ENCODE peak calls at places on chromosomes 11 and 22, in eight cellular contexts. W is CD8-positive, alpha-beta T cell; K is thoracic aorta; T is Peyer's patch; S is tibial nerve; I is heart right ventricle; J is ovary; H is A673. X is an unnamed sample.

GRCh38 chr11:102620858-102621561 is 4.1 kb downstream of the MMP20 start:
- DNase-seq in T (no peak), K (no peak), W (no peak), H (no peak), S (no peak), J (no peak), I (no peak), X (no peak)

GRCh38 chr11:35290876-35291275 is 128.5 kb downstream of the SLC1A2 start:
- DNase-seq in K (no peak), J (no peak), S (no peak), H (no peak), W (no peak), I (no peak), T (no peak), X (no peak)

GRCh38 chr11:83092488-83093384 is 21.0 kb upstream of the RAB30 start:
- DNase-seq in S (no peak), W (no peak), T (no peak), J (no peak), I (no peak), H (no peak), K (no peak), X (no peak)

GRCh38 chr22:21013742-21014201 is 1.2 kb upstream of the P2RX6 start:
- DNase-seq in W (no peak), J (no peak), T (no peak), K (no peak), S (no peak), H (no peak), I (no peak), X (no peak)

GRCh38 chr11:122207921-122208764 is 92.1 kb upstream of the BLID start:
- DNase-seq in K (no peak), H (no peak), S (no peak), T (no peak), W (no peak), I (no peak), J (no peak), X (no peak)

GRCh38 chr11:65224939-65225283 is 36.9 kb upstream of the POLA2 start:
- DNase-seq in W (no peak), J (peak; percentile 57), I (no peak), H (peak; percentile 35), T (no peak), S (peak; percentile 32), K (no peak), X (no peak)

GRCh38 chr22:45468872-45469572 is 33.7 kb upstream of the FBLN1 start:
- DNase-seq in T (no peak), J (no peak), W (no peak), K (no peak), S (no peak), I (no peak), H (no peak), X (no peak)

GRCh38 chr11:1208361-1209261 is 14.3 kb upstream of the MUC5B start:
- DNase-seq in H (no peak), T (no peak), I (no peak), S (peak; percentile 6), K (no peak), J (no peak), W (no peak), X (no peak)

GRCh38 chr22:27144345-27144744 is 487.0 kb downstream of the MIAT start:
- DNase-seq in K (no peak), W (no peak), T (no peak), S (no peak), J (no peak), I (no peak), H (no peak), X (no peak)

GRCh38 chr11:35388054-35388453 is 31.3 kb downstream of the SLC1A2 start:
- DNase-seq in H (no peak), I (no peak), W (no peak), K (no peak), J (no peak), T (no peak), S (no peak), X (no peak)

GRCh38 chr11:86214710-86215109 is 29.8 kb upstream of the EED start:
- DNase-seq in K (no peak), T (no peak), S (no peak), I (no peak), H (no peak), W (no peak), J (no peak), X (no peak)
- TF ChIP-seq CTCF in K (no peak), T (no peak), S (no peak), I (no peak), H (no peak), W (no peak), J (no peak), X (no peak)

DNA sequence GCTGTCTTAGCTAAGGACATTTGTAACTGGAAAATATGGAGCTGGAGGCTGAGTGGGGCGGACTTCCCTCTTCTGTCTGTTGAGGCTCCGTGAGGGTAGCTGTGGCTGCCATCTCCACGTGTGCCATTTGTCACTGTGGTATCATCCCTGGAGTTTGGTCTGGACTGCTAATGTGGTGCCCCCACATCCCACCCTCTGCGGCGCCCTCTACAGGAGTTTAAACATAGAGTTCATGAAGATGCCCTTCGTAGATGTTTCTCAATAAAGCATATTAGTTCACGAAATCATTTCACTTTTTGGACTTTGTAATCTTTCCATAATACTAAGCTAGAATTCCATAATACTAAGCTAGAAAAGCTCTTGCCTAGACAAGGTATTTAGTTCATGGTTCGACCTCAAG is 52.4 kb downstream of the TECTA start:
- DNase-seq in W (no peak), K (no peak), T (no peak), S (no peak), H (no peak), J (no peak), I (no peak), X (no peak)
- H3K27me3 ChIP-seq in W (no peaks in the 10 kb centered on the region), K (no peaks in the 10 kb centered on the region), T (no peaks in the 10 kb centered on the region), S (no peaks in the 10 kb centered on the region), H (peaks cover 15% of the 10 kb centered on the region), J (no peaks in the 10 kb centered on the region), I (no peaks in the 10 kb centered on the region), X (no peaks in the 10 kb centered on the region)

DNA sequence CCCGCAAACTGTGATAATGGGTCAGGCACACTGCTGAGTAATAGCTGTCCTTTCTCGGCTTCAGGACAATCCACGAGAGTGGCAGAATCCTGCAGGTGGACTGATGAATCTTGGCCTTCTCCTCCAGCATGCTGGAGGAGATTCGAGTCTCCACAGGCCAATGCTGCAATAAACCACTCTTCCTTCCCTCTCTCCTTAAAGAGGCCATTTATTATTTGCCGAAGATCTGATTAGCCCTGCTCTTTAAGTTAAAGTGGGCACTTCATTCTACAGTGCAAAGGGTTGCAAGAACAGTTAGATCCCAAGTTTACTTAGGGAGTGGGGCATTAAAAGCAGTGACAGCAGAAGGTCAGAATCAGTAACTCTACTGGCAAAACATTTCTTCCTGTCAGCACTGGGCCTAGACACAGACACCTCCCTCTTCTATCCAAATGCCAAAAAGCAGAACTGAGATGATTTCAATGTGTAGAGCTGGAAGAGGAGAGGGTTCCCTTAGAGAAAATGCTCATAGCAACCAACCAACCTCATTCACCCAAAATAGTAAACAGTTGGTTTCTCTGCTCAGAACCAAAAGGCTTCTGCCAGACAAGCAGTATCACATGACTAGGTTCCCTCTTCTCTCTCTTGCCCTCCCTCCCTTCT is 121.7 kb downstream of the SGSM3 start:
- DNase-seq in S (no peak), W (no peak), H (no peak), T (no peak), K (no peak), I (no peak), J (no peak), X (no peak)
- H3K27ac ChIP-seq in S (peak overlapping the region; percentile 40), W (no peak overlapping the region), H (no peak overlapping the region), T (peak overlapping the region; percentile 52), K (peak overlapping the region; percentile 47), I (peak overlapping the region; percentile 72), J (no peak overlapping the region), X (peak overlapping the region; percentile 66)

GRCh38 chr22:35947794-35948425 is 80.7 kb downstream of the RBFOX2 start:
- DNase-seq in H (no peak), K (no peak), S (no peak), T (no peak), W (no peak), J (no peak), I (no peak), X (no peak)
- TF ChIP-seq CTCF in H (no peak), K (no peak), S (no peak), T (no peak), W (no peak), J (no peak), I (no peak), X (no peak)

GRCh38 chr22:48453171-48453570 is 1374.5 kb downstream of the BRD1 start:
- DNase-seq in S (no peak), W (no peak), K (no peak), T (no peak), H (no peak), J (no peak), I (no peak), X (no peak)

GRCh38 chr22:48451891-48452290 is 1375.8 kb downstream of the BRD1 start:
- DNase-seq in W (no peak), I (no peak), S (no peak), K (no peak), T (no peak), J (no peak), H (no peak), X (no peak)

GRCh38 chr22:48453751-48454485 is 1373.8 kb downstream of the BRD1 start:
- DNase-seq in T (no peak), H (no peak), K (no peak), I (no peak), S (no peak), J (no peak), W (no peak), X (no peak)

GRCh38 chr22:48450188-48450825 is 1377.4 kb downstream of the BRD1 start:
- DNase-seq in H (no peak), S (no peak), T (no peak), J (no peak), K (no peak), W (no peak), I (no peak), X (no peak)

GRCh38 chr22:48452766-48453165 is 1374.9 kb downstream of the BRD1 start:
- DNase-seq in W (no peak), J (no peak), T (no peak), H (no peak), S (no peak), I (no peak), K (no peak), X (no peak)
- H3K27me3 ChIP-seq in W (no peaks in the 10 kb centered on the region), J (no peaks in the 10 kb centered on the region), T (no peaks in the 10 kb centered on the region), H (no peaks in the 10 kb centered on the region), S (peaks cover 6% of the 10 kb centered on the region), I (no peaks in the 10 kb centered on the region), K (no peaks in the 10 kb centered on the region), X (no peaks in the 10 kb centered on the region)

GRCh38 chr22:49951001-49951677 is 9.4 kb upstream of the PIM3 start:
- DNase-seq in T (peak; percentile 52), S (no peak), W (no peak), I (no peak), J (no peak), K (no peak), H (no peak), X (no peak)
- H3K27ac ChIP-seq in T (peak overlapping the region; percentile 98), S (peak overlapping the region; percentile 85), W (no peak overlapping the region), I (no peak overlapping the region), J (no peak overlapping the region), K (no peak overlapping the region), H (no peak overlapping the region), X (no peak overlapping the region)

DNA sequence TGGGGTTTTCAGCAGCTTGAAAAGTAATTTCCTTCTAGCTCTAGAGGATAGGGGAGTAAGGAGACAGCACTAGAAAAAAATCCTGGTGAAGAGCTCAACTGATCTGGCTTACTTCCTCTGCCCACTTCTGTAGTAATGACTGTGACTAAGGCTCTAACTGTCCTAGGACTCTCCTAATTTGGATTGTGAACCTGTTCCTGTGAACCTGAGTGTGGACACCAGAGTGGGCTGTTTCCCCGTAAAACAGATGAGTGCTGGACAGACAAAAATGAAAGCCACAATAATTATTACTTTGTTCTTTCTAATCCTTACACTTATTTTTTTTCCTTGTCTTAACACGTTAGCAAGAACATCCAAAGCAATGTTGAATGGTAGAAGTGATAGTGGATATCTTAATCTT is 154.1 kb downstream of the AASDHPPT start:
- DNase-seq in J (no peak), T (no peak), S (no peak), K (no peak), I (no peak), W (no peak), H (no peak), X (no peak)
- TF ChIP-seq CTCF in J (no peak), T (no peak), S (no peak), K (no peak), I (no peak), W (no peak), H (no peak), X (no peak)